ENCODE peak calls at places on chromosomes 7 and 10, in ten cellular contexts. One of them, this sample, is unnamed.

GRCh38 chr10:4306871-4307270 is 519.1 kb upstream of the AKR1E2 start:
- DNase-seq in thoracic aorta: no peak
- DNase-seq in AG04449: no peak
- DNase-seq in Peyer's patch: no peak
- DNase-seq in GM10248: no peak
- DNase-seq in endothelial cell: no peak
- DNase-seq in heart left ventricle: no peak
- DNase-seq in HepG2: no peak
- DNase-seq in MCF 10A: no peak
- DNase-seq in body of pancreas: peak; percentile 69
- DNase-seq in this sample: no peak

GRCh38 chr7:70416611-70417010 is 715.3 kb upstream of the GALNT17 start:
- DNase-seq in HepG2: no peak
- DNase-seq in heart left ventricle: no peak
- DNase-seq in GM10248: no peak
- DNase-seq in Peyer's patch: no peak
- DNase-seq in endothelial cell: no peak
- DNase-seq in body of pancreas: no peak
- DNase-seq in MCF 10A: no peak
- DNase-seq in thoracic aorta: no peak
- DNase-seq in AG04449: no peak
- DNase-seq in this sample: no peak

GRCh38 chr10:33350041-33350440 is 15.6 kb upstream of the NRP1 start:
- DNase-seq in endothelial cell: no peak
- DNase-seq in Peyer's patch: no peak
- DNase-seq in thoracic aorta: no peak
- DNase-seq in heart left ventricle: no peak
- DNase-seq in HepG2: no peak
- DNase-seq in MCF 10A: no peak
- DNase-seq in body of pancreas: no peak
- DNase-seq in AG04449: no peak
- DNase-seq in GM10248: no peak
- DNase-seq in this sample: no peak

GRCh38 chr10:28111712-28112111 is 112.8 kb upstream of the ODAD2 start:
- DNase-seq in HepG2: no peak
- DNase-seq in MCF 10A: peak; percentile 27
- DNase-seq in Peyer's patch: no peak
- DNase-seq in heart left ventricle: no peak
- DNase-seq in endothelial cell: no peak
- DNase-seq in GM10248: no peak
- DNase-seq in thoracic aorta: no peak
- DNase-seq in body of pancreas: no peak
- DNase-seq in AG04449: no peak
- DNase-seq in this sample: no peak

GRCh38 chr7:32591938-32592337 is 96.6 kb downstream of the AVL9 start:
- DNase-seq in GM10248: no peak
- DNase-seq in Peyer's patch: no peak
- DNase-seq in MCF 10A: no peak
- DNase-seq in thoracic aorta: no peak
- DNase-seq in AG04449: no peak
- DNase-seq in heart left ventricle: no peak
- DNase-seq in HepG2: no peak
- DNase-seq in body of pancreas: no peak
- DNase-seq in endothelial cell: no peak
- DNase-seq in this sample: no peak

GRCh38 chr10:58361353-58361752 is 23.9 kb upstream of the TFAM start:
- DNase-seq in GM10248: no peak
- DNase-seq in thoracic aorta: no peak
- DNase-seq in endothelial cell: no peak
- DNase-seq in MCF 10A: no peak
- DNase-seq in AG04449: no peak
- DNase-seq in Peyer's patch: no peak
- DNase-seq in heart left ventricle: no peak
- DNase-seq in HepG2: no peak
- DNase-seq in body of pancreas: no peak
- DNase-seq in this sample: no peak

GRCh38 chr7:23418046-23418445 is 52.2 kb downstream of the IGF2BP3 start:
- DNase-seq in HepG2: no peak
- DNase-seq in Peyer's patch: no peak
- DNase-seq in AG04449: no peak
- DNase-seq in GM10248: no peak
- DNase-seq in heart left ventricle: no peak
- DNase-seq in body of pancreas: no peak
- DNase-seq in thoracic aorta: no peak
- DNase-seq in endothelial cell: no peak
- DNase-seq in MCF 10A: peak; percentile 59
- DNase-seq in this sample: no peak

GRCh38 chr10:78045237-78045636 is 11.6 kb downstream of the RPS24 start:
- DNase-seq in heart left ventricle: no peak
- DNase-seq in Peyer's patch: no peak
- DNase-seq in AG04449: no peak
- DNase-seq in HepG2: no peak
- DNase-seq in thoracic aorta: no peak
- DNase-seq in endothelial cell: no peak
- DNase-seq in GM10248: peak; percentile 69
- DNase-seq in MCF 10A: no peak
- DNase-seq in body of pancreas: no peak
- DNase-seq in this sample: no peak

GRCh38 chr7:23333671-23334246 is 34.6 kb downstream of the MALSU1 start:
- DNase-seq in AG04449: peak; percentile 93
- DNase-seq in GM10248: no peak
- DNase-seq in thoracic aorta: no peak
- DNase-seq in HepG2: no peak
- DNase-seq in body of pancreas: no peak
- DNase-seq in heart left ventricle: no peak
- DNase-seq in endothelial cell: no peak
- DNase-seq in MCF 10A: peak; percentile 95
- DNase-seq in Peyer's patch: no peak
- DNase-seq in this sample: no peak

GRCh38 chr10:31723074-31723750 is 205.4 kb downstream of the ARHGAP12 start:
- DNase-seq in body of pancreas: no peak
- DNase-seq in AG04449: no peak
- DNase-seq in thoracic aorta: no peak
- DNase-seq in Peyer's patch: no peak
- DNase-seq in endothelial cell: no peak
- DNase-seq in GM10248: no peak
- DNase-seq in heart left ventricle: no peak
- DNase-seq in MCF 10A: no peak
- DNase-seq in HepG2: peak; percentile 5
- DNase-seq in this sample: no peak

GRCh38 chr7:1087952-1088920 is at the start of gene GPER1:
- DNase-seq in HepG2: peak; percentile 74
- DNase-seq in body of pancreas: peak; percentile 73
- DNase-seq in endothelial cell: no peak
- DNase-seq in Peyer's patch: peak; percentile 74
- DNase-seq in AG04449: no peak
- DNase-seq in heart left ventricle: peak; percentile 54
- DNase-seq in GM10248: no peak
- DNase-seq in MCF 10A: peak; percentile 58
- DNase-seq in thoracic aorta: peak; percentile 25
- DNase-seq in this sample: no peak

GRCh38 chr10:125698599-125698998 is 15.6 kb upstream of the TEX36 start:
- DNase-seq in Peyer's patch: no peak
- DNase-seq in MCF 10A: no peak
- DNase-seq in AG04449: no peak
- DNase-seq in body of pancreas: peak; percentile 25
- DNase-seq in GM10248: no peak
- DNase-seq in endothelial cell: no peak
- DNase-seq in HepG2: no peak
- DNase-seq in heart left ventricle: no peak
- DNase-seq in thoracic aorta: no peak
- DNase-seq in this sample: no peak

GRCh38 chr10:125694874-125695273 is 11.9 kb upstream of the TEX36 start:
- DNase-seq in Peyer's patch: no peak
- DNase-seq in thoracic aorta: no peak
- DNase-seq in HepG2: no peak
- DNase-seq in heart left ventricle: no peak
- DNase-seq in MCF 10A: no peak
- DNase-seq in AG04449: peak; percentile 90
- DNase-seq in GM10248: no peak
- DNase-seq in body of pancreas: no peak
- DNase-seq in endothelial cell: no peak
- DNase-seq in this sample: no peak

GRCh38 chr10:125699562-125700143 is 16.7 kb upstream of the TEX36 start:
- DNase-seq in heart left ventricle: no peak
- DNase-seq in HepG2: no peak
- DNase-seq in body of pancreas: no peak
- DNase-seq in MCF 10A: no peak
- DNase-seq in thoracic aorta: no peak
- DNase-seq in GM10248: no peak
- DNase-seq in AG04449: no peak
- DNase-seq in Peyer's patch: no peak
- DNase-seq in endothelial cell: no peak
- DNase-seq in this sample: no peak

DNA sequence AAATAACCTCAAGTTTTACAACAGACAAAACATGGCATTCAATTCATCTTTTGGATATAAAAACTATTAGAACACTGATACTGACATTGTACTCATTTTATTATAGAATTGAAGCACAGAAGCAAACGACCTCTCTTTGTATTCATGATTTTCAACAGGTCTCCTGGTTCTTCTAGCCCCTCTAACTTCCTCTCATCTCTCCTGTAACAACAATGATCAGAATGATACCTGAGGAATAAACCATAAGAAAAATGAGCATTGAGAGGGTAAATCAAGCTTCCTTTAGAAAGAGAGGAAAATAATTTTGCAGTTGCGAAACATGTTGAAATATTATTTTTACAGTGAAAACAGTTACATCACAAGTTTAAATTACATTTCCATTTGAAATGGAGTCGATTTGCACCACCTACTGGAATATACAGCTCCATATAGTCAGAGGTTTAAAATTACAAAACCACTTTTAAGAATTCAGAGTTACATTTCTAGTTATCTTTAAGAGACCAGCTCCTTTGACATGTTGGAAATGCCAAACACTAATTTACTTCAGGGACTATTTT is 17.5 kb upstream of the TEX36 start:
- DNase-seq in thoracic aorta: no peak
- DNase-seq in body of pancreas: no peak
- DNase-seq in HepG2: no peak
- DNase-seq in heart left ventricle: no peak
- DNase-seq in MCF 10A: peak; percentile 40
- DNase-seq in AG04449: no peak
- DNase-seq in GM10248: no peak
- DNase-seq in endothelial cell: no peak
- DNase-seq in Peyer's patch: no peak
- DNase-seq in this sample: no peak
- TF ChIP-seq CTCF in thoracic aorta: no peak
- TF ChIP-seq CTCF in body of pancreas: no peak
- TF ChIP-seq CTCF in HepG2: no peak
- TF ChIP-seq CTCF in heart left ventricle: no peak
- TF ChIP-seq CTCF in MCF 10A: peak; percentile 33
- TF ChIP-seq CTCF in AG04449: peak; percentile 13
- TF ChIP-seq CTCF in GM10248: no peak
- TF ChIP-seq CTCF in endothelial cell: no peak
- TF ChIP-seq CTCF in Peyer's patch: no peak
- TF ChIP-seq CTCF in this sample: no peak

DNA sequence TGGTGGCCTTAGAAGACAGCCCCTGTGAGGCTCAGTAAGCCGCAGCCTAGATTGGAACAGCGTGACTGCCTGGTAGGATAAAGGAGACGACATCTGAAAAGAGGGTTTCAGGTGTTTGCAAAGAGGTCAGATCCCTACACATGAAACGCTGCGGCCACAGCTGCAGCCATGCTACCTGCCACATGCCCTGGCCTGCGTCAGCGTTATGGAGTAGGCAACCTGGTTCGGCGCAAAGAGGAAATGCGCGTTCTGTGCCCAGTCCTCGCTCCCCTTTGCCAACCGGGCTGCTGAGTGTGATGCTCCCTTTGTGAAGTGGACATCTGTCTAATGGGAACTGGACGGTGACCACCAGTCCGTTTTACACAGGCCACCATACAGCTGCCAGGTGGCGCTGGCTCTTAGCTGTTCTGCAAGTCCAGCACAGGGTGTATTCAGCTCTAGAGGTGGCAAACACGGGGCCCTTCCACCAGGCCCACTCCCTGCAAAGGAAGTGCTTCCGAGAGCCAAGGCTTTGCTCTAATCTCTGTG is 160.3 kb downstream of the CELF2 start:
- DNase-seq in HepG2: no peak
- DNase-seq in AG04449: no peak
- DNase-seq in body of pancreas: no peak
- DNase-seq in endothelial cell: no peak
- DNase-seq in Peyer's patch: no peak
- DNase-seq in MCF 10A: no peak
- DNase-seq in GM10248: no peak
- DNase-seq in heart left ventricle: no peak
- DNase-seq in thoracic aorta: no peak
- DNase-seq in this sample: no peak
- TF ChIP-seq CTCF in HepG2: no peak
- TF ChIP-seq CTCF in AG04449: no peak
- TF ChIP-seq CTCF in body of pancreas: no peak
- TF ChIP-seq CTCF in endothelial cell: no peak
- TF ChIP-seq CTCF in Peyer's patch: no peak
- TF ChIP-seq CTCF in MCF 10A: no peak
- TF ChIP-seq CTCF in GM10248: peak; percentile 55
- TF ChIP-seq CTCF in heart left ventricle: no peak
- TF ChIP-seq CTCF in thoracic aorta: no peak
- TF ChIP-seq CTCF in this sample: no peak

GRCh38 chr7:56091591-56091990 is 1.2 kb downstream of the PHKG1 start:
- DNase-seq in endothelial cell: no peak
- DNase-seq in thoracic aorta: peak; percentile 62
- DNase-seq in HepG2: no peak
- DNase-seq in GM10248: no peak
- DNase-seq in Peyer's patch: no peak
- DNase-seq in AG04449: no peak
- DNase-seq in heart left ventricle: peak; percentile 77
- DNase-seq in MCF 10A: no peak
- DNase-seq in body of pancreas: no peak
- DNase-seq in this sample: no peak

GRCh38 chr7:56097700-56098099 is 4.9 kb upstream of the PHKG1 start:
- DNase-seq in MCF 10A: peak; percentile 78
- DNase-seq in GM10248: no peak
- DNase-seq in AG04449: peak; percentile 21
- DNase-seq in thoracic aorta: no peak
- DNase-seq in HepG2: no peak
- DNase-seq in heart left ventricle: no peak
- DNase-seq in body of pancreas: peak; percentile 71
- DNase-seq in Peyer's patch: no peak
- DNase-seq in endothelial cell: no peak
- DNase-seq in this sample: no peak

GRCh38 chr7:56087445-56087844 is 5.3 kb downstream of the PHKG1 start:
- DNase-seq in MCF 10A: no peak
- DNase-seq in GM10248: no peak
- DNase-seq in Peyer's patch: peak; percentile 19
- DNase-seq in AG04449: no peak
- DNase-seq in thoracic aorta: no peak
- DNase-seq in heart left ventricle: no peak
- DNase-seq in body of pancreas: no peak
- DNase-seq in endothelial cell: no peak
- DNase-seq in HepG2: no peak
- DNase-seq in this sample: no peak

GRCh38 chr7:56092789-56093531 is at the start of gene PHKG1:
- DNase-seq in Peyer's patch: peak; percentile 60
- DNase-seq in AG04449: peak; percentile 44
- DNase-seq in HepG2: peak; percentile 33
- DNase-seq in body of pancreas: peak; percentile 89
- DNase-seq in endothelial cell: no peak
- DNase-seq in thoracic aorta: peak; percentile 41
- DNase-seq in MCF 10A: peak; percentile 84
- DNase-seq in GM10248: no peak
- DNase-seq in heart left ventricle: peak; percentile 89
- DNase-seq in this sample: no peak
- TF ChIP-seq CTCF in Peyer's patch: no peak
- TF ChIP-seq CTCF in AG04449: peak; percentile 29
- TF ChIP-seq CTCF in HepG2: peak; percentile 77
- TF ChIP-seq CTCF in body of pancreas: peak; percentile 70
- TF ChIP-seq CTCF in endothelial cell: no peak
- TF ChIP-seq CTCF in thoracic aorta: peak; percentile 75
- TF ChIP-seq CTCF in MCF 10A: peak; percentile 31
- TF ChIP-seq CTCF in GM10248: no peak
- TF ChIP-seq CTCF in heart left ventricle: peak; percentile 79
- TF ChIP-seq CTCF in this sample: peak; percentile 20

GRCh38 chr10:2938869-2939268 is 128.5 kb upstream of the PFKP start:
- DNase-seq in thoracic aorta: no peak
- DNase-seq in body of pancreas: no peak
- DNase-seq in Peyer's patch: no peak
- DNase-seq in AG04449: no peak
- DNase-seq in heart left ventricle: no peak
- DNase-seq in endothelial cell: no peak
- DNase-seq in GM10248: no peak
- DNase-seq in MCF 10A: no peak
- DNase-seq in HepG2: peak; percentile 5
- DNase-seq in this sample: no peak
- TF ChIP-seq CTCF in thoracic aorta: peak; percentile 10
- TF ChIP-seq CTCF in body of pancreas: no peak
- TF ChIP-seq CTCF in Peyer's patch: no peak
- TF ChIP-seq CTCF in AG04449: no peak
- TF ChIP-seq CTCF in heart left ventricle: no peak
- TF ChIP-seq CTCF in endothelial cell: no peak
- TF ChIP-seq CTCF in GM10248: no peak
- TF ChIP-seq CTCF in MCF 10A: no peak
- TF ChIP-seq CTCF in HepG2: peak; percentile 31
- TF ChIP-seq CTCF in this sample: no peak

This sample was measured in progenitor cell of endocrine pancreas.